ENCODE peak calls at places on chromosomes 5 and 9, in seven cellular contexts. D, N, C, H, Y, E and S are unnamed samples.

GRCh38 chr5:137099651-137100050 is 399.5 kb downstream of the SPOCK1 start:
- DNase-seq in E (no peak), D (no peak), H (no peak), C (no peak), Y (no peak), N (no peak), S (no peak)

GRCh38 chr9:129880654-129881546 is 45.6 kb downstream of the USP20 start:
- DNase-seq in D (no peak), E (no peak), C (peak), Y (no peak), H (no peak), N (no peak), S (no peak)

GRCh38 chr5:21807953-21808352 is 1045.2 kb downstream of the CDH12 start:
- DNase-seq in D (no peak), N (no peak), Y (no peak), H (no peak), E (no peak), C (peak), S (no peak)

GRCh38 chr5:52867809-52868208 is 80.1 kb downstream of the ITGA1 start:
- DNase-seq in Y (no peak), E (no peak), N (no peak), C (peak), D (no peak), H (no peak), S (no peak)

GRCh38 chr9:70117835-70118319 is 74.2 kb downstream of the MAMDC2 start:
- DNase-seq in Y (no peak), H (no peak), C (peak), N (no peak), E (no peak), D (no peak), S (no peak)

GRCh38 chr5:167684251-167684650 is 607.2 kb upstream of the WWC1 start:
- DNase-seq in D (no peak), H (no peak), N (no peak), C (peak), E (no peak), Y (no peak), S (no peak)

GRCh38 chr5:68225188-68225910 is 9.8 kb downstream of the PIK3R1 start:
- DNase-seq in C (peak), N (peak), D (peak), Y (peak), E (peak), H (no peak), S (no peak)

GRCh38 chr9:24258626-24259025 is 287.1 kb downstream of the IZUMO3 start:
- DNase-seq in H (no peak), Y (no peak), N (no peak), D (no peak), C (no peak), E (no peak), S (no peak)

GRCh38 chr5:154741415-154741814 is 13.8 kb upstream of the LARP1 start:
- DNase-seq in E (no peak), C (no peak), Y (no peak), H (no peak), D (no peak), N (no peak), S (no peak)

GRCh38 chr9:95876595-95876994 is 1.1 kb downstream of the ERCC6L2 start:
- DNase-seq in Y (no peak), C (peak), D (no peak), E (no peak), N (no peak), H (no peak), S (no peak)

DNA sequence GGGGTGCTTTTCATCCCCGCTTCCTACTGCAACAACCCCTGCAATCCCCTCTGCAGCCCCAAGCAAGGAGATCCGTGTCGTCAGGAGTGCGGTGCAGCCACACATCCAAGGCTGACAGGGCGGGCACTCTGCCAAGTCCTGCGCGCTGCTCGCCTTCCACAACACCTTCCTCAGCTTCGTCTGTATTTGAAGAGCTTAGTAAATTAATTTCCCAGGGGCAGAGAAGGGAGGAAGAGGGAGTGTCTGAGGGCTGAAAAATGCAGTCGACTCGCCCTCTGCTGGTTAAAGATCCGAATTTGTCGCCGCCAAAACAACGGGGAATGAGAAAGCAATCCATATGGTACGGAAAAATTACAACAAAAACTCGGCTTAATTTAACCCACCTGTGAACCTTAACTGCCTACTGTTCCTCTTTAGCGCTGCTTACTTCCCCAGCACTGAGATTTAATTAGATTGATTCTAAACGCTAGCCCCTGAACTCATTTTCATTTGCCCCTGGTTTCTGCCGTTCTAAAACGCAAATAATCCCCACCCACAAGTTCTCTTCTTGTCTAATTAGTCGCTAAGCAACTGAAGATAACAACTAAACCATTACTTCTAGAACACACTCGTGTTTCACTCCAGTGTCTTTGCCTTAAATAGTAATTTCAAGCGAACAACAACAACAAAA is 10.9 kb upstream of the PCDHB1 start:
- DNase-seq in C (no peak), H (peak), D (no peak), E (no peak), Y (no peak), N (peak), S (no peak)
- TF ChIP-seq CTCF in C (no peak), H (peak), D (no peak), E (no peak), Y (no peak), N (no peak), S (no peak)

DNA sequence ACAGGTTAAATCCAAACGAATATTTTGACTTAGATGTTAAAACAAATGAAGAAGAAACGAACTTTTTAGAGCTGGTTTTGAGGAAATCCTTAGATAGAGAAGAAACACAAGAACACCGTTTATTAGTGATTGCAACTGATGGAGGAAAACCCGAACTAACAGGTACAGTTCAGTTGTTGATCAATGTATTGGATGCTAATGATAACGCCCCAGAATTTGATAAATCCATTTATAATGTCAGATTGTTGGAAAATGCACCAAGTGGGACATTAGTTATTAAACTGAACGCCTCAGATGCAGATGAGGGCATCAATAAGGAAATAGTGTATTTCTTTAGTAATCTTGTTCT is 842 bp downstream of the PCDHA5 start:
- DNase-seq in D (no peak), H (no peak), E (no peak), Y (no peak), N (no peak), C (no peak), S (no peak)
- TF ChIP-seq CTCF in D (no peak), H (no peak), E (no peak), Y (no peak), N (no peak), C (no peak), S (no peak)

GRCh38 chr5:180648658-180649296 is 623 bp downstream of the FLT4 start:
- DNase-seq in Y (no peak), E (no peak), N (no peak), H (peak), C (no peak), D (no peak), S (peak)

GRCh38 chr5:180646963-180647305 is 2.5 kb downstream of the FLT4 start:
- DNase-seq in D (no peak), H (no peak), Y (no peak), N (no peak), E (no peak), C (no peak), S (peak)

GRCh38 chr5:180647941-180648500 is 1.4 kb downstream of the FLT4 start:
- DNase-seq in E (no peak), Y (no peak), C (no peak), N (no peak), D (no peak), H (no peak), S (peak)

GRCh38 chr5:180646289-180646962 is 3.0 kb downstream of the FLT4 start:
- DNase-seq in Y (no peak), C (no peak), H (no peak), E (no peak), N (no peak), D (no peak), S (peak)

GRCh38 chr5:180647465-180647864 is 1.9 kb downstream of the FLT4 start:
- DNase-seq in C (no peak), H (no peak), E (no peak), Y (no peak), D (no peak), N (no peak), S (peak)
- TF ChIP-seq CTCF in C (no peak), H (no peak), E (no peak), Y (no peak), D (no peak), N (no peak), S (no peak)

GRCh38 chr9:112093147-112093874 is 81.8 kb downstream of the SUSD1 start:
- DNase-seq in N (no peak), Y (no peak), D (no peak), H (no peak), E (no peak), C (no peak), S (no peak)

GRCh38 chr9:112094240-112094639 is 80.9 kb downstream of the SUSD1 start:
- DNase-seq in C (no peak), D (no peak), E (no peak), Y (no peak), N (no peak), H (no peak), S (no peak)

GRCh38 chr9:112093875-112094227 is 81.2 kb downstream of the SUSD1 start:
- DNase-seq in E (no peak), H (no peak), C (no peak), D (no peak), Y (no peak), N (no peak), S (no peak)

GRCh38 chr9:112094948-112095779 is 79.9 kb downstream of the SUSD1 start:
- DNase-seq in N (no peak), C (no peak), E (no peak), H (no peak), D (no peak), Y (no peak), S (no peak)

GRCh38 chr9:112091805-112092204 is 83.3 kb downstream of the SUSD1 start:
- DNase-seq in Y (no peak), C (peak), H (no peak), E (no peak), N (no peak), D (no peak), S (no peak)
- TF ChIP-seq CTCF in Y (peak), C (peak), H (peak), E (peak), N (no peak), D (no peak), S (peak)

DNA sequence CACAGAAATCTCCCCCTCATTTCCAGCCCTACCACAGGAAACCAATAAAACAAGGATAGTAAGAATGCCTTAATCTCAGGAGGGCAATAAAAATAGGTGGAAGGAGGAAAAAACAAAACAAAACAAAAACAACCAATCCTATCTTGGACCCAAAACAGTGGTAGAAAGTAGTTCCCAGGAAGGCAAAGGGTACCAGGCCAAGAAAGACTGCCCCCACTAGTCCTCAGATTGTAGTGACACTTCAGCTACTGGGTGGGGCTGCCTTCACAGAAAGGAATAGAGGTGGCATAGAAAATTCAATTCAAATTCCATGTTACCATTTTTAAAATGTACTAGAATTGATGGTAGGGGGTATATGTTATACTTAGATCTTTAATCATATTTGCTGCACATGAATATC is 59.3 kb downstream of the DPYSL3 start:
- DNase-seq in C (no peak), N (no peak), D (no peak), Y (no peak), H (no peak), E (no peak), S (no peak)
- TF ChIP-seq CTCF in C (no peak), N (no peak), D (no peak), Y (no peak), H (no peak), E (no peak), S (no peak)